ENCODE peak calls at places on chromosome 1, in eight cellular contexts. One of them, this sample, is unnamed.

GRCh38 chr1:198556969-198557368 is 16.5 kb upstream of the ATP6V1G3 start:
- DNase-seq in T-helper 2 cell: peak; percentile 85
- DNase-seq in activated CD4-positive, alpha-beta T cell treated with anti-CD3 and anti-CD28 coated beads, Interleukin-2, amount 50 U/mL, for 48 hours: peak; percentile 41
- DNase-seq in epithelial cell of esophagus: no peak
- DNase-seq in NT2/D1: no peak
- DNase-seq in naive thymus-derived CD8-positive, alpha-beta T cell: peak; percentile 84
- DNase-seq in activated naive CD4-positive, alpha-beta T cell treated with anti-CD3 and anti-CD28 coated beads, Interleukin-2, amount 10 ng/mL, durations not matched to agents 7 days and 5 days: peak; percentile 79
- DNase-seq in KBM-7: peak; percentile 97
- DNase-seq in this sample: no peak

GRCh38 chr1:227390525-227390924 is 72.2 kb upstream of the CDC42BPA start:
- DNase-seq in T-helper 2 cell: no peak
- DNase-seq in activated CD4-positive, alpha-beta T cell treated with anti-CD3 and anti-CD28 coated beads, Interleukin-2, amount 50 U/mL, for 48 hours: no peak
- DNase-seq in epithelial cell of esophagus: no peak
- DNase-seq in NT2/D1: no peak
- DNase-seq in naive thymus-derived CD8-positive, alpha-beta T cell: no peak
- DNase-seq in activated naive CD4-positive, alpha-beta T cell treated with anti-CD3 and anti-CD28 coated beads, Interleukin-2, amount 10 ng/mL, durations not matched to agents 7 days and 5 days: no peak
- DNase-seq in KBM-7: no peak
- DNase-seq in this sample: no peak

GRCh38 chr1:201215531-201216357 is 25.1 kb downstream of the IGFN1 start:
- DNase-seq in T-helper 2 cell: no peak
- DNase-seq in activated CD4-positive, alpha-beta T cell treated with anti-CD3 and anti-CD28 coated beads, Interleukin-2, amount 50 U/mL, for 48 hours: no peak
- DNase-seq in epithelial cell of esophagus: no peak
- DNase-seq in NT2/D1: no peak
- DNase-seq in naive thymus-derived CD8-positive, alpha-beta T cell: no peak
- DNase-seq in activated naive CD4-positive, alpha-beta T cell treated with anti-CD3 and anti-CD28 coated beads, Interleukin-2, amount 10 ng/mL, durations not matched to agents 7 days and 5 days: peak; percentile 9
- DNase-seq in KBM-7: no peak
- DNase-seq in this sample: no peak

GRCh38 chr1:149932474-149932873 is 4.2 kb downstream of the MTMR11 start:
- DNase-seq in T-helper 2 cell: no peak
- DNase-seq in activated CD4-positive, alpha-beta T cell treated with anti-CD3 and anti-CD28 coated beads, Interleukin-2, amount 50 U/mL, for 48 hours: no peak
- DNase-seq in epithelial cell of esophagus: no peak
- DNase-seq in NT2/D1: no peak
- DNase-seq in naive thymus-derived CD8-positive, alpha-beta T cell: no peak
- DNase-seq in activated naive CD4-positive, alpha-beta T cell treated with anti-CD3 and anti-CD28 coated beads, Interleukin-2, amount 10 ng/mL, durations not matched to agents 7 days and 5 days: no peak
- DNase-seq in KBM-7: no peak
- DNase-seq in this sample: no peak

GRCh38 chr1:53549287-53549686 is 90.1 kb downstream of the DMRTB1 start:
- DNase-seq in T-helper 2 cell: no peak
- DNase-seq in activated CD4-positive, alpha-beta T cell treated with anti-CD3 and anti-CD28 coated beads, Interleukin-2, amount 50 U/mL, for 48 hours: no peak
- DNase-seq in epithelial cell of esophagus: no peak
- DNase-seq in NT2/D1: no peak
- DNase-seq in naive thymus-derived CD8-positive, alpha-beta T cell: no peak
- DNase-seq in activated naive CD4-positive, alpha-beta T cell treated with anti-CD3 and anti-CD28 coated beads, Interleukin-2, amount 10 ng/mL, durations not matched to agents 7 days and 5 days: no peak
- DNase-seq in KBM-7: no peak
- DNase-seq in this sample: no peak

GRCh38 chr1:115762792-115763191 is 5.7 kb downstream of the CASQ2 start:
- DNase-seq in T-helper 2 cell: no peak
- DNase-seq in activated CD4-positive, alpha-beta T cell treated with anti-CD3 and anti-CD28 coated beads, Interleukin-2, amount 50 U/mL, for 48 hours: no peak
- DNase-seq in epithelial cell of esophagus: no peak
- DNase-seq in NT2/D1: no peak
- DNase-seq in naive thymus-derived CD8-positive, alpha-beta T cell: no peak
- DNase-seq in activated naive CD4-positive, alpha-beta T cell treated with anti-CD3 and anti-CD28 coated beads, Interleukin-2, amount 10 ng/mL, durations not matched to agents 7 days and 5 days: no peak
- DNase-seq in KBM-7: no peak
- DNase-seq in this sample: no peak

GRCh38 chr1:10916991-10917390 is 95.5 kb upstream of the TARDBP start:
- DNase-seq in T-helper 2 cell: no peak
- DNase-seq in activated CD4-positive, alpha-beta T cell treated with anti-CD3 and anti-CD28 coated beads, Interleukin-2, amount 50 U/mL, for 48 hours: no peak
- DNase-seq in epithelial cell of esophagus: no peak
- DNase-seq in NT2/D1: no peak
- DNase-seq in naive thymus-derived CD8-positive, alpha-beta T cell: no peak
- DNase-seq in activated naive CD4-positive, alpha-beta T cell treated with anti-CD3 and anti-CD28 coated beads, Interleukin-2, amount 10 ng/mL, durations not matched to agents 7 days and 5 days: no peak
- DNase-seq in KBM-7: no peak
- DNase-seq in this sample: no peak

GRCh38 chr1:159854101-159854692 is 8.3 kb downstream of the VSIG8 start:
- DNase-seq in T-helper 2 cell: no peak
- DNase-seq in activated CD4-positive, alpha-beta T cell treated with anti-CD3 and anti-CD28 coated beads, Interleukin-2, amount 50 U/mL, for 48 hours: peak; percentile 45
- DNase-seq in epithelial cell of esophagus: peak; percentile 33
- DNase-seq in NT2/D1: peak; percentile 52
- DNase-seq in naive thymus-derived CD8-positive, alpha-beta T cell: peak; percentile 31
- DNase-seq in activated naive CD4-positive, alpha-beta T cell treated with anti-CD3 and anti-CD28 coated beads, Interleukin-2, amount 10 ng/mL, durations not matched to agents 7 days and 5 days: peak; percentile 28
- DNase-seq in KBM-7: no peak
- DNase-seq in this sample: no peak

GRCh38 chr1:240350910-240351331 is 259.2 kb downstream of the FMN2 start:
- DNase-seq in T-helper 2 cell: no peak
- DNase-seq in activated CD4-positive, alpha-beta T cell treated with anti-CD3 and anti-CD28 coated beads, Interleukin-2, amount 50 U/mL, for 48 hours: no peak
- DNase-seq in epithelial cell of esophagus: peak; percentile 57
- DNase-seq in NT2/D1: no peak
- DNase-seq in naive thymus-derived CD8-positive, alpha-beta T cell: no peak
- DNase-seq in activated naive CD4-positive, alpha-beta T cell treated with anti-CD3 and anti-CD28 coated beads, Interleukin-2, amount 10 ng/mL, durations not matched to agents 7 days and 5 days: no peak
- DNase-seq in KBM-7: no peak
- DNase-seq in this sample: peak; percentile 9

GRCh38 chr1:22428672-22429071 is 23.0 kb upstream of the ZBTB40 start:
- DNase-seq in T-helper 2 cell: peak; percentile 21
- DNase-seq in activated CD4-positive, alpha-beta T cell treated with anti-CD3 and anti-CD28 coated beads, Interleukin-2, amount 50 U/mL, for 48 hours: no peak
- DNase-seq in epithelial cell of esophagus: peak; percentile 69
- DNase-seq in NT2/D1: no peak
- DNase-seq in naive thymus-derived CD8-positive, alpha-beta T cell: peak; percentile 47
- DNase-seq in activated naive CD4-positive, alpha-beta T cell treated with anti-CD3 and anti-CD28 coated beads, Interleukin-2, amount 10 ng/mL, durations not matched to agents 7 days and 5 days: no peak
- DNase-seq in KBM-7: peak; percentile 28
- DNase-seq in this sample: peak; percentile 88

GRCh38 chr1:25958475-25958874 is 39.4 kb downstream of the PAFAH2 start:
- DNase-seq in T-helper 2 cell: no peak
- DNase-seq in activated CD4-positive, alpha-beta T cell treated with anti-CD3 and anti-CD28 coated beads, Interleukin-2, amount 50 U/mL, for 48 hours: no peak
- DNase-seq in epithelial cell of esophagus: peak; percentile 79
- DNase-seq in NT2/D1: no peak
- DNase-seq in naive thymus-derived CD8-positive, alpha-beta T cell: no peak
- DNase-seq in activated naive CD4-positive, alpha-beta T cell treated with anti-CD3 and anti-CD28 coated beads, Interleukin-2, amount 10 ng/mL, durations not matched to agents 7 days and 5 days: no peak
- DNase-seq in KBM-7: no peak
- DNase-seq in this sample: peak; percentile 51

GRCh38 chr1:223233019-223233409 is 90.0 kb upstream of the TLR5 start:
- DNase-seq in T-helper 2 cell: no peak
- DNase-seq in activated CD4-positive, alpha-beta T cell treated with anti-CD3 and anti-CD28 coated beads, Interleukin-2, amount 50 U/mL, for 48 hours: no peak
- DNase-seq in epithelial cell of esophagus: no peak
- DNase-seq in NT2/D1: no peak
- DNase-seq in naive thymus-derived CD8-positive, alpha-beta T cell: no peak
- DNase-seq in activated naive CD4-positive, alpha-beta T cell treated with anti-CD3 and anti-CD28 coated beads, Interleukin-2, amount 10 ng/mL, durations not matched to agents 7 days and 5 days: no peak
- DNase-seq in KBM-7: no peak
- DNase-seq in this sample: no peak

This sample was measured in RWPE1.